ENCODE peak calls at places on chromosomes 1 and 21, in seven cellular contexts. D is endothelial cell of umbilical vein, T is A549, R is HCT116, N is GM12878, A is K562, K is H1. V is an unnamed sample.
A peak's percentile ranks its signal among the peaks of the same experiment; 100 is the strongest.

GRCh38 chr1:95084317-95085176 is 11.8 kb upstream of the ALG14 start:
- DNase-seq in R (peak; percentile 47), A (peak; percentile 83), D (peak; percentile 39), K (peak; percentile 17), T (peak; percentile 55), N (no peak), V (peak; percentile 55)

GRCh38 chr1:155981266-155982088 is 3.1 kb upstream of the ARHGEF2 start:
- DNase-seq in T (no peak), N (no peak), K (no peak), D (peak; percentile 55), A (peak; percentile 65), R (no peak), V (peak; percentile 72)

GRCh38 chr1:998051-998821 is 1.7 kb downstream of the HES4 start:
- DNase-seq in T (no peak), K (no peak), N (no peak), A (no peak), D (no peak), R (no peak), V (no peak)

GRCh38 chr1:109823543-109824348 is 60.0 kb upstream of the EPS8L3 start:
- DNase-seq in T (peak; percentile 38), N (no peak), R (no peak), D (no peak), K (no peak), A (peak; percentile 88), V (peak; percentile 29)

GRCh38 chr1:25566186-25566729 is 22.9 kb downstream of the LDLRAP1 start:
- DNase-seq in T (no peak), A (no peak), K (no peak), D (no peak), N (no peak), R (no peak), V (no peak)

GRCh38 chr1:10896673-10897072 is 100.2 kb upstream of the CASZ1 start:
- DNase-seq in A (no peak), D (no peak), T (no peak), R (no peak), N (no peak), K (no peak), V (no peak)

GRCh38 chr1:231000201-231000600 is 21.3 kb downstream of the ARV1 start:
- DNase-seq in R (no peak), T (no peak), K (no peak), D (no peak), A (no peak), N (no peak), V (no peak)

GRCh38 chr1:63772876-63773275 is 941 bp upstream of the ROR1 start:
- DNase-seq in T (no peak), D (no peak), A (no peak), R (no peak), N (no peak), K (no peak), V (no peak)

DNA sequence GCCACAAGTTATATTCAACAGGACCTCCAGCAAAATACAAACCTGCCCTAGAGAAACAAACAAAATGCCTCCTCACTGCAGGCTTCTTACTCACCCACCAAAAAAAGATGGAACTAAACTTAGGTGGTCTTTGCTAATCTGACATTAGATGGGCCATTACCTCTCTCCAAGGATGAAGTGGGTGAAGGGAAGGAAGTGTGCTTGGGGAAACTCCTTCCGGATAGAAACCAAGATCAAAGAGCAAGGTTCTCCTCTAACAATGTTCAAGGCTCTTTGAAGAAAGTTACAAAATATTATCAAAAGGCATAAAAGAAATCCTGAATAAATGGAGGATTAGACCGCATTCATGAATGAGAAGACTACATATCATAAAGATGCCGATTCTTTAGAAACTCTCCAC is 187.5 kb downstream of the ADSS2 start:
- DNase-seq in A (no peak), K (no peak), N (no peak), R (no peak), T (no peak), D (no peak), V (no peak)
- TF ChIP-seq CTCF in A (no peak), K (no peak), N (no peak), R (no peak), T (no peak), D (no peak), V (no peak)

GRCh38 chr1:150213170-150214098 is 22.5 kb downstream of the ANP32E start:
- DNase-seq in A (no peak), T (peak; percentile 98), D (peak; percentile 88), N (peak; percentile 79), K (peak; percentile 94), R (no peak), V (peak; percentile 97)
- TF ChIP-seq POLR2A in A (no peak), T (peak; percentile 18), D (no peak), N (no peak), K (no peak), R (no peak), V (peak; percentile 57)

DNA sequence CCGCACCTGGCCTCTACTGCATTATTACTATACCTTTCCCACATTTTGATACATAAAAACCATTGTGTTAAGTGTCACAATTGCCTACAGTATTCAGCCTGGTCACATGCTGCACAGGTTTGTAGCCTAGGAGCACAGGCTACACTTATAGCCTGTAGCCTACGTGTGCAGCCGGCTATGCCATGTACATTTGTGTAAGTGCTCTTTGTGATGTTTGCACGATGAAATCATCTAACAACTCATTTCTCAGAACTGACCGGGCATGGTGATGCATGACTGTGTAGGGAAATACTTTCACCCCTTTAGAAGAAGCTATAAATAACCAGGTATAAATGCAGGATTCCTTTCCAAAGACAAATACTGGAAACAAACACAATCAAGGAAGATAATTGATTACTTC is 12.1 kb downstream of the ERG start:
- DNase-seq in K (no peak), R (no peak), D (peak; percentile 78), N (no peak), A (no peak), T (no peak), V (no peak)
- TF ChIP-seq MAX in K (no peak), R (no peak), D (no peak), N (no peak), A (no peak), T (no peak), V (no peak)

GRCh38 chr1:6282577-6283270 is 21.8 kb upstream of the GPR153 start:
- DNase-seq in T (no peak), N (no peak), D (no peak), K (no peak), A (no peak), R (no peak), V (no peak)

GRCh38 chr1:6279721-6280383 is 19.0 kb upstream of the GPR153 start:
- DNase-seq in A (no peak), D (no peak), K (no peak), T (no peak), R (no peak), N (no peak), V (no peak)

GRCh38 chr1:6281511-6282402 is 20.9 kb upstream of the GPR153 start:
- DNase-seq in N (no peak), K (no peak), T (no peak), A (no peak), R (no peak), D (no peak), V (no peak)

GRCh38 chr1:6279066-6279465 is 18.2 kb upstream of the GPR153 start:
- DNase-seq in A (no peak), D (no peak), N (no peak), T (no peak), K (no peak), R (no peak), V (no peak)

GRCh38 chr1:6280761-6281451 is 20.0 kb upstream of the GPR153 start:
- DNase-seq in N (no peak), D (no peak), T (peak; percentile 23), A (peak; percentile 81), K (no peak), R (no peak), V (peak; percentile 16)
- TF ChIP-seq CTCF in N (no peak), D (peak; percentile 8), T (peak; percentile 11), A (peak; percentile 76), K (no peak), R (peak; percentile 41), V (no peak)

DNA sequence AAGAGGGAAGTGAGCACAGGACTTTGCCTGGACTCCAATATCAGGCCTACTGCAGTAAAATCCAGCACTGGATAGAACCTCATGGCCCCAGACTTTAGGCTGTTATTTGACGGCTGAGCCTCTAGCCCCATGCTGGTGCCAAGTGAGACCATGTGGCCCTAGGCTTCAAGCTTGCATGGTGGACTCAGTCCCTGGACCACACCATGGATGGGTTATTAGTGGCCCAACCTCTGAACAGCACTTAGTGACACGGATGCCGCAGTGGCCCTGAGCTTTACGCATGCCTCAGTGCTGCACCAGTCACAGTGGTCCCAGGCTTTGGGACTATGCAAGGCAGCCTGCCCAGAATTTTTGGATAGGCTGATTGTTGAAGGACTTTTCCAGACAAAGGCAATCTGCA is 13.0 kb downstream of the IFI44L start:
- DNase-seq in A (no peak), D (no peak), K (no peak), N (no peak), T (no peak), R (no peak), V (no peak)
- TF ChIP-seq POLR2A in A (no peak), D (no peak), K (no peak), N (peak; percentile 95), T (no peak), R (no peak), V (no peak)

GRCh38 chr1:162370721-162371120 is 5.9 kb downstream of the SPATA46 start:
- DNase-seq in R (no peak), K (no peak), T (no peak), D (no peak), A (no peak), N (no peak), V (no peak)
- TF ChIP-seq MAX in R (no peak), K (no peak), T (no peak), D (no peak), A (no peak), N (no peak), V (no peak)

GRCh38 chr1:111789666-111790316 is 34.1 kb downstream of the DDX20 start:
- DNase-seq in D (no peak), A (no peak), K (no peak), N (no peak), R (no peak), T (no peak), V (peak; percentile 90)
- TF ChIP-seq CTCF in D (no peak), A (no peak), K (no peak), N (no peak), R (peak; percentile 9), T (no peak), V (no peak)

V was measured in NB4.